ENCODE peak calls at places on chromosomes 4 and X, in six cellular contexts. Z is heart left ventricle, U is colonic mucosa, F is lower lobe of right lung, E is fibroblast of mammary gland, W is GM10248. X is an unnamed sample.

GRCh38 chr4:48904541-48905142 is 1.9 kb downstream of the OCIAD2 start:
- DNase-seq in Z (no peak), U (no peak), F (no peak), E (no peak), W (no peak), X (no peak)

GRCh38 chrX:107135076-107135964 is 16.7 kb upstream of the RBM41 start:
- DNase-seq in Z (no peak), U (no peak), F (no peak), E (peak), W (no peak), X (peak)

GRCh38 chr4:139958738-139959096 is 195.3 kb downstream of the MAML3 start:
- DNase-seq in Z (no peak), U (no peak), F (no peak), E (no peak), W (no peak), X (no peak)

GRCh38 chrX:123990602-123991001 is 29.1 kb downstream of the STAG2 start:
- DNase-seq in Z (no peak), U (no peak), F (no peak), E (peak), W (no peak), X (no peak)

GRCh38 chr4:5815641-5816040 is 77.2 kb downstream of the CRMP1 start:
- DNase-seq in Z (no peak), U (no peak), F (no peak), E (no peak), W (no peak), X (no peak)

GRCh38 chr4:122661661-122662160 is 40.8 kb upstream of the IL21 start:
- DNase-seq in Z (no peak), U (no peak), F (no peak), E (no peak), W (no peak), X (no peak)

GRCh38 chr4:123709336-123709735 is 312.7 kb downstream of the SPRY1 start:
- DNase-seq in Z (no peak), U (peak), F (no peak), E (peak), W (no peak), X (no peak)

GRCh38 chr4:181550381-181550780 is 692.8 kb upstream of the TENM3 start:
- DNase-seq in Z (no peak), U (no peak), F (no peak), E (no peak), W (no peak), X (no peak)

GRCh38 chr4:121155893-121156292 is 8.2 kb downstream of the TNIP3 start:
- DNase-seq in Z (no peak), U (no peak), F (no peak), E (peak), W (no peak), X (no peak)

GRCh38 chrX:130746709-130747347 is 156.2 kb downstream of the ENOX2 start:
- DNase-seq in Z (no peak), U (no peak), F (no peak), E (peak), W (no peak), X (no peak)

GRCh38 chr4:39470402-39470801 is 11.5 kb downstream of the LIAS start:
- DNase-seq in Z (no peak), U (no peak), F (no peak), E (no peak), W (no peak), X (no peak)

GRCh38 chr4:47836655-47837581 is 949 bp downstream of the CORIN start:
- DNase-seq in Z (peak), U (peak), F (peak), E (peak), W (peak), X (peak)

GRCh38 chr4:5118091-5118786 is 67.0 kb downstream of the STK32B start:
- DNase-seq in Z (no peak), U (no peak), F (no peak), E (no peak), W (no peak), X (no peak)

GRCh38 chrX:51614353-51614752 is 4.4 kb downstream of the CENPVL3 start:
- DNase-seq in Z (no peak), U (no peak), F (no peak), E (peak), W (peak), X (no peak)

GRCh38 chrX:12370444-12371089 is 232.3 kb downstream of the FRMPD4 start:
- DNase-seq in Z (no peak), U (no peak), F (no peak), E (peak), W (no peak), X (no peak)

GRCh38 chr4:168598191-168598590 is 101.3 kb downstream of the PALLD start:
- DNase-seq in Z (no peak), U (no peak), F (no peak), E (peak), W (no peak), X (no peak)

GRCh38 chr4:79823148-79823763 is 249.8 kb downstream of the ANTXR2 start:
- DNase-seq in Z (no peak), U (no peak), F (no peak), E (peak), W (no peak), X (no peak)

GRCh38 chr4:32031026-32031425 is 1310.9 kb downstream of the PCDH7 start:
- DNase-seq in Z (no peak), U (no peak), F (no peak), E (no peak), W (no peak), X (no peak)
- TF ChIP-seq CTCF in Z (no peak), U (no peak), F (no peak), E (no peak), W (no peak), X (no peak)

GRCh38 chr4:112589207-112589606 is 47.5 kb downstream of the ZGRF1 start:
- DNase-seq in Z (no peak), U (no peak), F (no peak), E (peak), W (no peak), X (no peak)

GRCh38 chr4:112591593-112591992 is 45.1 kb downstream of the ZGRF1 start:
- DNase-seq in Z (no peak), U (no peak), F (no peak), E (no peak), W (no peak), X (no peak)

DNA sequence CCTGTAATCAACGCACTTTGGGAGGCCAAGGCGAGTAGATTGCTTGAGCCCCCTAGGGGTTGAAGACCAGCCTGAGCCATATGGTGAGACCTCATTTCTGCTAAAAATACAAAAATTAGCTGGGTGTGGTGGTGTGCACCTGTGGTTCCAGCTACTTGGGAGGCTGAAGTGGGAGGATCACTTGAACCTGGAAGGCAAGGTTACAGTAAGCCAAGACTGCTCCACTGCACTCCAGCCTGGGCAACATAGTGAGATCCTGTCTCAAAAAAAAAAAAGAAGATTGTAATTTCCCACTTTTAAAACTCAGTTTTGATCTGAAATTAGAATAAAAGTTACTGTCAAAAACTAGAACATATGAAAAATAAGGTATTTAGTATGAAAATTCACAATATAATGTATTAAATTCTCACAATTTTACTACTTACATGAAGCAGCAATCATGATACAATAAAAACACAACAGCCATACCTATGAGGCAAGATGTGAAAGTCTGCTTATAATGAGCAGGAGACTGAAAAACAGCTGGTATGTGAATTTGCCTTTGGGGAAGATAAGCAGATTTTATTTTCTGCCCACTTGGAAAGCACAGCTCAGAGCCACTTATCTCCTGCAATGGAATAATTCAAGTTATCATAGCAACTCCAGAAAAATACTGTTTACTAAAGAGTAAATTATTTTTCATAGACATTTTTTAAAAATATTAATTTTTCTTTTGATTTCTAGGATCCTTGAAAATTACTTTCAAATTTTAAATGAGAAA is 50.6 kb downstream of the ZGRF1 start:
- DNase-seq in Z (no peak), U (no peak), F (no peak), E (no peak), W (no peak), X (no peak)
- TF ChIP-seq CTCF in Z (no peak), U (no peak), F (no peak), E (no peak), W (no peak), X (no peak)

GRCh38 chr4:109809657-109810056 is 5.9 kb upstream of the GAR1 start:
- DNase-seq in Z (no peak), U (no peak), F (no peak), E (no peak), W (no peak), X (no peak)

GRCh38 chr4:109798866-109799265 is 2.9 kb downstream of the CFI start:
- DNase-seq in Z (no peak), U (no peak), F (no peak), E (no peak), W (no peak), X (no peak)

GRCh38 chr4:109801895-109802319 is at the start of gene CFI:
- DNase-seq in Z (no peak), U (no peak), F (no peak), E (peak), W (no peak), X (no peak)

GRCh38 chr4:109801099-109801789 is 555 bp downstream of the CFI start:
- DNase-seq in Z (no peak), U (no peak), F (no peak), E (no peak), W (no peak), X (no peak)

DNA sequence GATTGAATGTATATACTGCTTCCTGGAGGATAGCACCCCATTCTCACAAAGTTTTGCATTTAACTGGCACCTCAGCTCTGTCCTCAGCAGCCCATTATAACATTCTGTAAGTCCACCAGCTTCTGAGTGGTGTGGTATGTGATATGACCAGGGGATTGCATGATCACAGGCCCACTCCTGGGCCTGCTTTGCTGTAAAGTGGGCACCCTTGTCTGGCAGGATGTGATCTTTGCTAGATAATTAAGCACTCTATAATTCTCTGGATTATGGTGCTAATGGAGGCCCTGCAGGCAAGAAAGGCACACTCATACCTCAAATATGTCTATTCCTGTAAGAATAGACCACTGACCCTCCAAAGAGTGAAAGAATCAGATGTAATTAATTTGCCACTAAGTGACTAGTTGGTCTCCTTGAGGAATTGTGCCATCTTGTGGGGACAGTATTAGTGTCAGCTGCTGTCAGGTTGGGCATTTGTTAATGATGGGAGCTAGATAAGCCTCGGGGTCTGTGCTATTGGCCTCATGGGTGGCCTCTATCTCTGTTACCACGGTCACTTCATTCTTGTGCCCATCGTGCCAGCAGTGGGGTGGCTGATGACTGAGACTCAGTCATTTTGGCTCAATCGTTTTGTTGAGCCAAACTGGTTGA is 2.2 kb upstream of the CFI start:
- DNase-seq in Z (no peak), U (no peak), F (no peak), E (peak), W (peak), X (peak)
- TF ChIP-seq CTCF in Z (no peak), U (peak), F (peak), E (peak), W (peak), X (peak)

DNA sequence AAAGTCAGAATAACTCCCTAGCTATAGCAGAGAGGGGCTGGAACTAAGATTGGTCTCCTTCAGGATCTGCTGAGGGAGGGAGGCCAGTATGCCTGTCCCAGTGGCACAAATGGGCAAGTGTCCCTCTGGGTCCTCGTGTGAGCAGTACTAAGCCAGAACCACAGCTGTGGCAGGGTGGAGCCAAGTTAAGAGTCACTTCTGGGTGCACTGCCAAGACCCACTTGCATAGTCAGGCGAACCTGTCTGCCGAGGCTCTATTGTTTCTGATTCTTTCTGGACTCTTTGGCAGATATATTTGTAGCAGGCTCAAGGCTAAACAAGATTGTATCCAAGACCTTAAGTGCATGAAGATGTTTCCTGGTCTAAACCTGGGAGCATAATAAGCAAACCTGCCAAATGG is 1123.7 kb upstream of the POU3F4 start:
- DNase-seq in Z (no peak), U (no peak), F (no peak), E (no peak), W (no peak), X (no peak)
- TF ChIP-seq CTCF in Z (no peak), U (no peak), F (no peak), E (no peak), W (no peak), X (no peak)

GRCh38 chr4:107669068-107669467 is 51.0 kb downstream of the PAPSS1 start:
- DNase-seq in Z (no peak), U (no peak), F (no peak), E (no peak), W (no peak), X (no peak)

GRCh38 chr4:107665001-107665400 is 55.0 kb downstream of the PAPSS1 start:
- DNase-seq in Z (no peak), U (no peak), F (no peak), E (no peak), W (no peak), X (no peak)

DNA sequence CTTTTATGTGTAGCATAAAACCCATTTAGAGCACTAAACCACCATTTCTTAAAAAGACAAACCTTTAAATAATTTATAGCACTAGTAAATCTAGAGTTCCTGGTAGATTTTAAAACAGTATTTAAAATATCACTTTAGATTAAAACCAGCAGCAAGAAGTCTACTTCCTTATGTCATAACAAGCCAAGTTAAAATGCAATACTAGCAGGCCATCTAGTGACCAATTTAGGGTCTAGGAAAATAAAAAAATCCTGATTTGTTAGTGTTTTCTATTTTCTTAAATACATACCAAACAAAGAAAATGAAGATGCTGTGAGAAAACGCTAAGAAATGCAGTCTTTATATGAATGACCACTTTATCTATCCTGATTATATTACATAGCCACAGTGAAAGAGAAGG is 53.9 kb downstream of the PAPSS1 start:
- DNase-seq in Z (no peak), U (no peak), F (no peak), E (peak), W (no peak), X (no peak)
- TF ChIP-seq CTCF in Z (peak), U (no peak), F (peak), E (peak), W (peak), X (no peak)

X was measured in Calu3.